ENCODE peak calls at places on chromosome 3, in five cellular contexts. W is H1, Z is A549, J is GM12878, U is K562. X is an unnamed sample.

GRCh38 chr3:103218146-103218545 is 783.3 kb downstream of the ZPLD1 start:
- DNase-seq in U (no peak), Z (no peak), W (no peak), J (peak), X (no peak)

GRCh38 chr3:153055217-153055616 is 106.8 kb upstream of the RAP2B start:
- DNase-seq in U (no peak), J (no peak), Z (no peak), W (no peak), X (no peak)

GRCh38 chr3:152444029-152444641 is 175.4 kb downstream of the MBNL1 start:
- DNase-seq in Z (peak), U (no peak), J (peak), W (no peak), X (peak)

GRCh38 chr3:136817448-136817847 is 1.5 kb upstream of the SLC35G2 start:
- DNase-seq in J (no peak), Z (no peak), W (no peak), U (no peak), X (no peak)

GRCh38 chr3:86973440-86973839 is 17.5 kb downstream of the VGLL3 start:
- DNase-seq in Z (peak), U (no peak), J (no peak), W (no peak), X (no peak)

GRCh38 chr3:174495928-174496327 is 363.2 kb upstream of the NAALADL2 start:
- DNase-seq in Z (no peak), J (no peak), W (no peak), U (no peak), X (no peak)

GRCh38 chr3:28521663-28522062 is 173.0 kb upstream of the AZI2 start:
- DNase-seq in J (no peak), Z (no peak), W (no peak), U (no peak), X (peak)

GRCh38 chr3:116078561-116078960 is 366.7 kb downstream of the LSAMP start:
- DNase-seq in U (no peak), Z (no peak), J (no peak), W (no peak), X (no peak)

GRCh38 chr3:169260296-169260695 is 403.2 kb downstream of the MECOM start:
- DNase-seq in J (no peak), W (no peak), Z (no peak), U (no peak), X (no peak)

GRCh38 chr3:111027868-111028267 is 43.7 kb upstream of the NECTIN3 start:
- DNase-seq in W (no peak), U (no peak), Z (no peak), J (no peak), X (no peak)

GRCh38 chr3:23671901-23672589 is 133.7 kb upstream of the UBE2E1 start:
- DNase-seq in Z (no peak), W (no peak), U (no peak), J (no peak), X (no peak)

GRCh38 chr3:81740731-81741130 is 20.7 kb downstream of the GBE1 start:
- DNase-seq in J (no peak), U (no peak), Z (no peak), W (no peak), X (no peak)
- TF ChIP-seq KDM1A in J (no peak), U (no peak), Z (no peak), W (no peak), X (no peak)

GRCh38 chr3:171049831-171050444 is 23.4 kb upstream of the SLC2A2 start:
- DNase-seq in Z (peak), W (peak), U (peak), J (peak), X (peak)
- TF ChIP-seq KDM1A in Z (no peak), W (no peak), U (no peak), J (no peak), X (no peak)

DNA sequence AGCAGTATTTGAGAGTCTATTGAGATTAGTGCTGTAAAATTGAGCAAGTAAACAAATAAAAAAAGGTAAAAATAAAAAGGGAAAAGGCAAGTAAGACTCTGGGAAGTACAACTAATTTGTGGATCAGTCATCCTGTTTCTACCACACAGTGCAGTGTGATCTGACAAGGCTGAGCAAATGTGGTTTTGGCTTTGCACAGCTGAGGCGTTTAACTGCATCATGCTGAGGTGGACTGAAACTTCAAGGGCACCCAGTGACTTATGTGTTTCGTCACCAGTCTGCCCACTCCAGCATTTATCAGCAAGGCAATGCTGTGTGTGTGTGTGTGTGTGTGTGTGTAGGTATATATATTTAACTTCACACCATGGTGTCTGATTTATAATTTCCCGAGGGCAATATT is 131.4 kb upstream of the SATB1 start:
- DNase-seq in J (peak), W (no peak), U (no peak), Z (no peak), X (no peak)
- TF ChIP-seq KDM1A in J (no peak), W (no peak), U (no peak), Z (no peak), X (no peak)

DNA sequence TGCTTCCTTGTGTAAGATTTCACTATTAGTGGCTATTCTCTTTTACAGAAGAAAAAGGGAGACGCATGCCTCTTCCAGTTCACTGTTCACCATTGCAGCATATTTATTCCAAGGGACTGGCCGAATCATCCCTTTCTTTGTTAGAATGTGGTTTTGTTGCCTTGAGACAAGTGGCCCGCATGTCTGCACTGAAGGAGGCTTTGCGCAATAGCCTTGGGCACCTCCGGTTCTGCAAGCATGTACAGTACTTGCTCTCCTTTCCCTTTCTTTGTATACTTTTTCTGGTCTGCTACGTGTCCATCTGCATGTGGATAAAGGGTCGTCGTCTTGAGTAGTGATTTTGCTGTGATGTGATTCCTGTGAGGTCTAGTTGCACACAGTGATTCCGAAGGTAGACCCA is 43.0 kb downstream of the FLNB start:
- DNase-seq in U (no peak), W (no peak), Z (peak), J (no peak), X (no peak)
- TF ChIP-seq KDM1A in U (no peak), W (no peak), Z (no peak), J (no peak), X (no peak)

X was measured in HepG2.